ENCODE peak calls at places on chromosomes 3 and 15, in four cellular contexts. Z is upper lobe of left lung, P is body of pancreas, D is spleen. O is an unnamed sample.
A peak's percentile ranks its signal among the peaks of the same experiment; 100 is the strongest.

GRCh38 chr15:69559440-69560215 is 107.0 kb downstream of the RPLP1 start:
- DNase-seq in P (no peak), D (no peak), Z (no peak), O (no peak)

GRCh38 chr15:99755692-99756409 is 22.6 kb upstream of the LYSMD4 start:
- DNase-seq in P (peak; percentile 61), Z (no peak), D (peak; percentile 80), O (no peak)

GRCh38 chr3:111473550-111473949 is 68.4 kb upstream of the CD96 start:
- DNase-seq in Z (no peak), D (no peak), P (no peak), O (no peak)

GRCh38 chr3:167733961-167734497 is 663 bp downstream of the PDCD10 start:
- DNase-seq in D (no peak), Z (no peak), P (no peak), O (no peak)

GRCh38 chr3:81289676-81290075 is 471.8 kb downstream of the GBE1 start:
- DNase-seq in D (no peak), Z (no peak), P (no peak), O (no peak)

GRCh38 chr3:55416381-55416821 is 70.7 kb downstream of the WNT5A start:
- DNase-seq in Z (no peak), D (no peak), P (no peak), O (no peak)

GRCh38 chr3:172140499-172141391 is 101.4 kb downstream of the FNDC3B start:
- DNase-seq in Z (no peak), P (peak; percentile 76), D (no peak), O (no peak)

GRCh38 chr15:40445411-40446055 is 4.8 kb downstream of the BAHD1 start:
- DNase-seq in Z (no peak), D (no peak), P (no peak), O (no peak)

GRCh38 chr3:123706871-123707270 is 122.0 kb upstream of the HACD2 start:
- DNase-seq in D (peak; percentile 44), Z (no peak), P (no peak), O (no peak)

GRCh38 chr15:27036210-27036609 is 65.2 kb downstream of the GABRG3 start:
- DNase-seq in Z (peak; percentile 55), D (no peak), P (no peak), O (no peak)

GRCh38 chr15:24858737-24859601 is 95.8 kb upstream of the SNRPN start:
- DNase-seq in P (no peak), Z (no peak), D (no peak), O (no peak)

GRCh38 chr15:70186152-70186551 is 88.4 kb upstream of the TLE3 start:
- DNase-seq in D (peak; percentile 70), P (no peak), Z (peak; percentile 59), O (no peak)

GRCh38 chr3:12192173-12192572 is 33.5 kb upstream of the TIMP4 start:
- DNase-seq in P (no peak), D (no peak), Z (no peak), O (no peak)

GRCh38 chr3:11818033-11818432 is 28.7 kb downstream of the TAMM41 start:
- DNase-seq in P (no peak), D (no peak), Z (no peak), O (no peak)

GRCh38 chr3:139774570-139775302 is 97.0 kb upstream of the NMNAT3 start:
- DNase-seq in D (no peak), P (peak; percentile 29), Z (no peak), O (no peak)

GRCh38 chr15:36966704-36967103 is 133.6 kb downstream of the MEIS2 start:
- DNase-seq in Z (no peak), P (no peak), D (no peak), O (no peak)

GRCh38 chr15:31488437-31489204 is 162.0 kb downstream of the KLF13 start:
- DNase-seq in Z (no peak), D (peak; percentile 82), P (peak; percentile 83), O (peak; percentile 62)

GRCh38 chr15:49313650-49314049 is 109.4 kb upstream of the FGF7 start:
- DNase-seq in D (no peak), Z (no peak), P (no peak), O (no peak)

GRCh38 chr3:182238141-182238540 is 526.4 kb downstream of the SOX2 start:
- DNase-seq in P (no peak), Z (no peak), D (no peak), O (no peak)

GRCh38 chr3:144104679-144105078 is 133.1 kb downstream of the DIPK2A start:
- DNase-seq in P (no peak), Z (no peak), D (no peak), O (no peak)

GRCh38 chr3:164302622-164303021 is 775.7 kb downstream of the SI start:
- DNase-seq in D (no peak), Z (no peak), P (no peak), O (no peak)

GRCh38 chr3:42336103-42336502 is 70.1 kb upstream of the CCK start:
- DNase-seq in P (no peak), Z (no peak), D (no peak), O (no peak)

GRCh38 chr3:42345811-42346210 is 64.6 kb downstream of the LYZL4 start:
- DNase-seq in P (no peak), Z (no peak), D (no peak), O (no peak)

DNA sequence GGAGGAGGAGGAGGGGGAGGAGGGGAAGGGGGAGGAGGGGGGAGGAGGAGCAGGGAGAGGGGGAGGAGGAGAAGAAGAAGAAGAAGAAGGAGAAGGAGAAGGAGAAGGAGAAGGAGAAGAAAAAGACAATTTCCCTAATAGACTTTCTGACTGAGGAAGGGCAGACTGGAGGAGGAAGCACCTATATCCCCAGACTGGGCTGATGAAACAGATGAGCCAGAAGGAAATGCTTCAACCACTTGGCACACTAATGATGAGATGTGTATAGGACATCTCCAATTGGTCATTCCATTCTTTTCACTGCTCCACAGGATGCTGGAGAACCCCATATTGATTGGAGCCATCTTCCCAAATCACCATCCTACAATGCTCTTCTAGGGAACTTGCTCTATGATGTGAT is 69.9 kb downstream of the LYZL4 start:
- DNase-seq in Z (no peak), D (no peak), P (no peak), O (no peak)
- H3K4me3 ChIP-seq in Z (no peak overlapping the region), D (no peak overlapping the region), P (no peak overlapping the region), O (no peak overlapping the region)

GRCh38 chr3:122307288-122307687 is 17.8 kb upstream of the CSTA start:
- DNase-seq in Z (no peak), P (no peak), D (no peak), O (no peak)

GRCh38 chr3:122310361-122310760 is 14.7 kb upstream of the CSTA start:
- DNase-seq in P (peak; percentile 44), Z (no peak), D (no peak), O (no peak)

GRCh38 chr3:122306622-122306953 is 18.5 kb upstream of the CSTA start:
- DNase-seq in D (no peak), Z (no peak), P (no peak), O (no peak)

GRCh38 chr3:122307987-122308386 is 17.1 kb upstream of the CSTA start:
- DNase-seq in Z (no peak), P (no peak), D (no peak), O (no peak)

DNA sequence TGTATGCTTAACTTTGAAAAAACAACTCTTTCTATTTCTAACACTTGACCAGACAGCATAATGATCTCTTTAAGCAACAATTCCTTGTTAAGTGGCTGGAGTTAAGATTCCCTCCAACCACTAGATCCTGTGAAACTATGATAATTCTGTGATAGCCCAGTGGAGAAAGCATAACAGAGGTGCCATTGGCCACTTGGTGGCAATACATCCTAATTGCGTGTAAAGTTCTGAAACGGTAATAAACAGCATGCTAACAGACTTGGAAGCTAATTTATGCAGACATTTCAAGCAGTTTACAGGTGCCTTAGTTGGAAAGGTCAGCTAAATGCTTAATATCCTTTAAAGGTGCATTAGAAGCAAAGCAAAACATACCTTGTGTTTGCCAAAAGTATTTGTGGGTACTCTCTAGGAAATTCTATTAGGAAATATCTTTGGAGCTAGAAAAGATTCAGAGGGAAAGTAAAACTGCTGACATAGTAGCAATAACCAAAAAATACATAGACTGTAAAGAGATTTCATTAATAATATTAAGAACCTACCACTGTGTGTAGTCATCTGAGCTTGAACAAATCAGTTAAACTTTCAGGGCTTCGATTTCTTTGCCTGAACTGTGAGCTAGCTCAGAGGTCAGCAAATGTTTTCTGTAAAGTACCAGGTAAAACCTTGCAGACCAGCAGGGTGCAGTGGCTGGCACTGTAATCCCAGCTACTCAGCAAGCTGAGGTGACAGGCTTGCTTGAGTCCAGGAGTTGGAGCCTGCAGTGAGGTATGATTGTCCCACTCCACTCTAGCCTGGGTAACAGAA is 19.0 kb upstream of the CSTA start:
- DNase-seq in P (peak; percentile 69), D (no peak), Z (no peak), O (no peak)
- TF ChIP-seq CTCF in P (peak; percentile 32), D (no peak), Z (no peak), O (no peak)

DNA sequence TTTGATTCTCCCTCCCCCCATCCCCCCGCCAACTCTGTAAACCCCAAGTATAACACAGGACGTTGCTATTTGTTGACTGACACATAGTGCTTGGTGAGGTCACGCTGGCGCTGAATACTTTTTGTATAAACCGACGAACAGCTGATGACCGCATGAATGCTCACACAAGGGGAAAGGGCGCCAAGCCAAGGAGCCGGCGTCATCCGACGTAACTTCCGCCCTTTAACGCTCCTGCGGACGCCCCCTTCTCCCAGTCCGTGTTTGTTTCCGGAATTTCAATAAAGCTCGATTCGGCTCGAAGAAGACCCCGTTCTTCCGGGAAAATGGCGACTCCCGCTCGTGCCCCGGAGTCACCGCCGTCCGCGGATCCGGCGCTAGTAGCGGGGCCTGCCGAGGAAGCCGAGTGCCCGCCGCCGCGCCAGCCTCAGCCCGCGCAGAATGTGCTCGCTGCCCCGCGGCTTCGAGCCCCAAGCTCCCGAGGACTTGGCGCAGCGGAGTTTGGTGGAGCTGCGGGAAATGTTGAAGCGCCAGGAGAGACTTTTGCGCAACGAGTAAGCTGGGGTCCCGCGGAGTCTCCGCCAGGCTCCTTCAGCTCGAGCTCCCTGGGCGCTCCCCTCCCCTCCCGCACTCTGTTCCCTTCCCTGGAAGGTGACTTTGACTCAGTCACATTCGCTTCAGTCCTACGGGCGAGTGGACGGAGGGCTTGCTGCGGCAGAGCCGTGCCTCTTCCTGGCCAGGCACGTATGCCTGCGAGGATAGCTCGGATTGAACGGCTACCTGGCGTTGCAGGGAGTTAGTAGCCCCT is at the start of gene POLR2M:
- DNase-seq in Z (peak; percentile 93), P (peak; percentile 98), D (peak; percentile 95), O (peak; percentile 99)
- TF ChIP-seq POLR2A in Z (peak; percentile 86), P (peak; percentile 91), D (no peak), O (no peak)

DNA sequence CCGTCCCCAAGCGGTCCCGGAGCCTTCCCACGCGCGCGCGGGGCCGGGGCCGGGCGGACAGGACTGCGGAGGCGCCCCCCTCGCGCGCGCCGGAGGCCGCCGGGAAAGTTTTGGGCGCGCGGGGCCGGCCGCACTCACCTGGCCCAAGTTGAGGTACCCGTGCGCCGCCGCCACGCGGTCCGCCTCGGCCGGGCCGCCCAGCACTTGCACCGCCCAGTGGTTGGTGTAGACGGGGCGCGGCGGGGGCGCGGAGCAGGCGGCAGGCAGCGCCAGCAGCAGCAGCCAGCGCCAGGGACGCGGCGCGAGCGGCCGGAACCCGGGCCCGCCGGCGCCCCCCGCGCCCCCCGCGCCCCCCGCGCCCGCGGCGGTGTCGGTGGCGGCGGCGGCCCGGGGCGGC is 273 bp downstream of the PCSK6 start:
- DNase-seq in D (peak; percentile 80), P (peak; percentile 59), Z (peak; percentile 92), O (no peak)
- H3K4me3 ChIP-seq in D (peak overlapping the region; percentile 71), P (no peak overlapping the region), Z (peak overlapping the region; percentile 49), O (no peak overlapping the region)

GRCh38 chr15:64989331-64990167 is at the start of gene SPG21:
- DNase-seq in Z (peak; percentile 99), P (peak; percentile 94), D (peak; percentile 99), O (peak; percentile 97)
- TF ChIP-seq CTCF in Z (peak; percentile 25), P (no peak), D (no peak), O (no peak)